ENCODE peak calls at places on chromosomes 7 and 10, in seven cellular contexts. Y, S, P, E, Q, J and M are unnamed samples.

GRCh38 chr7:49023345-49024330 is 99.3 kb downstream of the CDC14C start:
- DNase-seq in Y (no peak), S (peak), P (no peak), E (no peak), Q (no peak), J (no peak), M (no peak)

GRCh38 chr7:47407821-47408674 is 173.9 kb downstream of the TNS3 start:
- DNase-seq in Y (no peak), S (no peak), P (no peak), E (no peak), Q (no peak), J (no peak), M (no peak)

GRCh38 chr7:98398567-98399372 is 2.1 kb downstream of the BAIAP2L1 start:
- DNase-seq in Y (no peak), S (no peak), P (no peak), E (no peak), Q (no peak), J (no peak), M (no peak)

GRCh38 chr10:48600645-48601505 is 4.0 kb downstream of the ARHGAP22 start:
- DNase-seq in Y (no peak), S (no peak), P (no peak), E (peak), Q (no peak), J (no peak), M (no peak)

GRCh38 chr7:158001621-158002320 is 585.9 kb downstream of the PTPRN2 start:
- DNase-seq in Y (no peak), S (no peak), P (no peak), E (no peak), Q (no peak), J (no peak), M (no peak)

GRCh38 chr10:42988517-42989395 is 88.1 kb upstream of the RET start:
- DNase-seq in Y (no peak), S (no peak), P (peak), E (peak), Q (no peak), J (no peak), M (no peak)

GRCh38 chr10:95236068-95236903 is 42.2 kb downstream of the ACSM6 start:
- DNase-seq in Y (no peak), S (no peak), P (no peak), E (no peak), Q (peak), J (no peak), M (peak)

GRCh38 chr7:120966961-120967360 is 16.4 kb downstream of the ING3 start:
- DNase-seq in Y (no peak), S (no peak), P (no peak), E (no peak), Q (no peak), J (no peak), M (no peak)

GRCh38 chr7:4849390-4849789 is 12.4 kb downstream of the PAPOLB start:
- DNase-seq in Y (no peak), S (peak), P (peak), E (no peak), Q (no peak), J (peak), M (peak)

GRCh38 chr10:27256790-27257189 is 16.2 kb upstream of the ACBD5 start:
- DNase-seq in Y (no peak), S (no peak), P (no peak), E (no peak), Q (no peak), J (no peak), M (no peak)

GRCh38 chr7:105580022-105580740 is 1.1 kb downstream of the EFCAB10 start:
- DNase-seq in Y (no peak), S (no peak), P (no peak), E (no peak), Q (no peak), J (no peak), M (peak)

GRCh38 chr10:15352818-15353217 is 18.3 kb downstream of the FAM171A1 start:
- DNase-seq in Y (no peak), S (no peak), P (no peak), E (no peak), Q (no peak), J (no peak), M (no peak)

GRCh38 chr7:128357366-128357662 is 4.2 kb downstream of the PRRT4 start:
- DNase-seq in Y (no peak), S (no peak), P (peak), E (no peak), Q (no peak), J (no peak), M (no peak)

GRCh38 chr7:17912050-17912449 is 28.2 kb downstream of the SNX13 start:
- DNase-seq in Y (no peak), S (no peak), P (no peak), E (no peak), Q (no peak), J (no peak), M (no peak)

GRCh38 chr10:33155720-33156638 is 178.5 kb downstream of the NRP1 start:
- DNase-seq in Y (peak), S (no peak), P (peak), E (no peak), Q (no peak), J (peak), M (no peak)

DNA sequence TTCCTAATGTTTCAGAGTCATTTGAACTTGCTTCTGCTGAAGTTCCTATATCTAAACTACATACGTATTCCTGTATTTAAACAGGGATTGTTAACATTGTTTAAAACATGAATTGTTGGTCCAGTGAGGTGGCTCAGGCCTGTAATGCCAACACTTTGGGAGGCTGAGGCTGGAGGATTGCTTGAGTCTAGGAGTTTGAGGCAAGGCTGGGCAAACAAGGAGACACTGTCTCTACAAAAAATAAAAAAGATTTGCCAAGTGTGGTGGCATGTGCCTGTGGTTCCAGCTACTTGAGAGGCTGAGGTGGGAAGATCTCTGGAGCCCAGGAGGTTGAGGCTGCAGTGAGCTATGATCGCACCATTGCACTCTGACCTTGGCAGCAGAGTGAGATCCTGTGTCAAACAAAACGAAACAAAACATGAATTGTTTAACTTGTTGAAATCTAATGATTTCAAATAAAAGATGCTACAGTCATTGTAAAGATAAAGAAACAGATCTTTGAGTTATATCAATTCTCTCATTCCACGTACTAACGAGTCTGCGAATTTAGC is 809.4 kb downstream of the TYW1 start:
- DNase-seq in Y (no peak), S (no peak), P (no peak), E (no peak), Q (no peak), J (no peak), M (no peak)
- TF ChIP-seq SP1 in Y (no peak), S (no peak), P (no peak), E (no peak), Q (no peak), J (no peak), M (no peak)

GRCh38 chr7:133275008-133275407 is 22.1 kb downstream of the EXOC4 start:
- DNase-seq in Y (no peak), S (peak), P (no peak), E (no peak), Q (no peak), J (no peak), M (no peak)
- TF ChIP-seq SP1 in Y (no peak), S (no peak), P (no peak), E (no peak), Q (no peak), J (no peak), M (no peak)

GRCh38 chr7:767580-767940 is 40.5 kb upstream of the PRKAR1B start:
- DNase-seq in Y (no peak), S (no peak), P (no peak), E (no peak), Q (no peak), J (no peak), M (no peak)
- TF ChIP-seq SP1 in Y (no peak), S (no peak), P (no peak), E (no peak), Q (no peak), J (no peak), M (no peak)

GRCh38 chr7:9719303-9719702 is 1254.4 kb upstream of the PHF14 start:
- DNase-seq in Y (no peak), S (no peak), P (no peak), E (no peak), Q (no peak), J (no peak), M (no peak)
- TF ChIP-seq SP1 in Y (no peak), S (no peak), P (no peak), E (no peak), Q (no peak), J (no peak), M (no peak)